ENCODE peak calls at places on chromosomes 12 and 14, in nine cellular contexts. L is naive thymus-derived CD4-positive, alpha-beta T cell; E is IMR-90; Z is psoas muscle; S is heart left ventricle; I is neural progenitor cell; H is esophagus muscularis mucosa; C is small intestine; J is suprapubic skin. B is an unnamed sample.

GRCh38 chr12:132921685-132922084 is 34.3 kb upstream of the CHFR start:
- DNase-seq in J (no peak), Z (no peak), H (no peak), S (no peak), I (no peak), L (no peak), E (no peak), C (no peak), B (no peak)

GRCh38 chr12:113788020-113788856 is 177.9 kb downstream of the RBM19 start:
- DNase-seq in C (no peak), J (no peak), Z (no peak), L (no peak), H (no peak), I (no peak), S (no peak), E (peak; percentile 35), B (no peak)

GRCh38 chr12:13304924-13305323 is 108.4 kb downstream of the EMP1 start:
- DNase-seq in S (no peak), H (no peak), J (no peak), Z (no peak), I (no peak), C (no peak), E (no peak), L (no peak), B (no peak)

GRCh38 chr12:67052981-67053380 is 216.2 kb upstream of the CAND1 start:
- DNase-seq in H (no peak), S (no peak), I (no peak), J (no peak), E (no peak), L (no peak), Z (no peak), C (no peak), B (no peak)

GRCh38 chr14:105119410-105120025 is 49.1 kb downstream of the JAG2 start:
- DNase-seq in C (no peak), I (no peak), E (no peak), L (no peak), J (peak; percentile 52), S (no peak), H (no peak), Z (no peak), B (no peak)

GRCh38 chr12:94725375-94726168 is 75.2 kb upstream of the TMCC3 start:
- DNase-seq in I (peak; percentile 77), C (peak; percentile 45), E (peak; percentile 26), L (no peak), S (no peak), Z (no peak), J (no peak), H (peak; percentile 45), B (no peak)

GRCh38 chr12:58079806-58080205 is 138.4 kb downstream of the ATP23 start:
- DNase-seq in J (no peak), E (no peak), C (no peak), I (no peak), H (no peak), L (no peak), Z (no peak), S (no peak), B (no peak)

GRCh38 chr12:49811136-49811535 is 17.1 kb downstream of the NCKAP5L start:
- DNase-seq in S (no peak), E (no peak), H (no peak), L (no peak), J (peak; percentile 17), C (no peak), Z (no peak), I (no peak), B (no peak)

GRCh38 chr14:73741386-73741875 is 27.2 kb upstream of the PNMA1 start:
- DNase-seq in C (peak; percentile 92), S (peak; percentile 85), L (peak; percentile 56), E (peak; percentile 66), H (no peak), I (peak; percentile 60), J (peak; percentile 84), Z (peak; percentile 71), B (peak; percentile 82)

GRCh38 chr14:64725879-64726584 is 21.8 kb downstream of the PLEKHG3 start:
- DNase-seq in Z (no peak), J (peak; percentile 17), C (no peak), E (no peak), S (no peak), L (no peak), H (no peak), I (no peak), B (no peak)

GRCh38 chr12:28611115-28611435 is 420.8 kb downstream of the CCDC91 start:
- DNase-seq in J (no peak), S (no peak), I (no peak), H (no peak), Z (no peak), C (no peak), E (peak; percentile 93), L (no peak), B (no peak)

GRCh38 chr14:35333347-35333730 is 41.2 kb downstream of the PSMA6 start:
- DNase-seq in L (no peak), J (peak; percentile 45), Z (no peak), C (no peak), S (no peak), E (no peak), I (no peak), H (no peak), B (no peak)

GRCh38 chr12:94170690-94171594 is 22.6 kb downstream of the PLXNC1 start:
- DNase-seq in S (no peak), H (no peak), J (no peak), E (no peak), I (no peak), Z (no peak), L (no peak), C (no peak), B (no peak)

GRCh38 chr12:108728820-108729611 is 2.3 kb downstream of the CORO1C start:
- DNase-seq in S (no peak), H (no peak), E (peak; percentile 60), I (no peak), C (no peak), J (no peak), L (no peak), Z (no peak), B (no peak)

GRCh38 chr14:35149239-35149638 is 26.9 kb downstream of the PRORP start:
- DNase-seq in H (no peak), E (no peak), Z (no peak), S (no peak), J (no peak), I (no peak), C (no peak), L (no peak), B (no peak)

GRCh38 chr14:102949062-102949800 is 26.8 kb downstream of the AMN start:
- DNase-seq in Z (peak; percentile 63), S (no peak), L (peak; percentile 78), H (no peak), J (peak; percentile 50), E (peak; percentile 58), I (no peak), C (no peak), B (no peak)
- H3K36me3 ChIP-seq in Z (peaks cover 93% of the 10 kb centered on the region), S (peaks cover 93% of the 10 kb centered on the region), L (no peaks in the 10 kb centered on the region), H (peaks cover 97% of the 10 kb centered on the region), J (peaks cover 94% of the 10 kb centered on the region), E (peaks cover 85% of the 10 kb centered on the region), I (no peaks in the 10 kb centered on the region), C (peaks cover 26% of the 10 kb centered on the region), B (peaks cover 92% of the 10 kb centered on the region)

GRCh38 chr14:55274144-55274543 is 2.9 kb downstream of the FBXO34 start:
- DNase-seq in I (no peak), S (no peak), J (no peak), Z (no peak), L (no peak), C (no peak), H (no peak), E (no peak), B (no peak)
- H3K4me1 ChIP-seq in I (peaks cover 9% of the 10 kb centered on the region), S (peaks cover 54% of the 10 kb centered on the region), J (peaks cover 31% of the 10 kb centered on the region), Z (peaks cover 33% of the 10 kb centered on the region), L (peaks cover 29% of the 10 kb centered on the region), C (peaks cover 3% of the 10 kb centered on the region), H (peaks cover 47% of the 10 kb centered on the region), E (peaks cover 2% of the 10 kb centered on the region), B (no peaks in the 10 kb centered on the region)

GRCh38 chr12:103672401-103673119 is 85.5 kb downstream of the STAB2 start:
- DNase-seq in Z (no peak), E (peak; percentile 30), J (no peak), I (no peak), H (no peak), C (peak; percentile 94), S (no peak), L (no peak), B (no peak)
- H3K27ac ChIP-seq in Z (no peak overlapping the region), E (no peak overlapping the region), J (no peak overlapping the region), I (no peak overlapping the region), H (no peak overlapping the region), C (peak overlapping the region; percentile 90), S (no peak overlapping the region), L (no peak overlapping the region), B (no peak overlapping the region)

GRCh38 chr12:118038122-118038521 is 21.6 kb downstream of the RFC5 start:
- DNase-seq in L (no peak), S (no peak), H (no peak), C (no peak), Z (no peak), E (no peak), I (no peak), J (no peak), B (no peak)
- H3K36me3 ChIP-seq in L (peaks cover 10% of the 10 kb centered on the region), S (peaks cover 100% of the 10 kb centered on the region), H (peaks cover 100% of the 10 kb centered on the region), C (peaks cover 49% of the 10 kb centered on the region), Z (peaks cover 100% of the 10 kb centered on the region), E (peaks cover 63% of the 10 kb centered on the region), I (peaks cover 7% of the 10 kb centered on the region), J (peaks cover 100% of the 10 kb centered on the region), B (peaks cover 92% of the 10 kb centered on the region)